ENCODE peak calls at places on chromosomes 16 and 17, in ten cellular contexts. A is AG10803, H is neural crest cell, J is dorsolateral prefrontal cortex, X is body of pancreas, N is esophagus muscularis mucosa, I is lower leg skin, P is GM23338, U is osteocyte, E is transverse colon. D is an unnamed sample.

GRCh38 chr17:72683506-72684404 is 408.7 kb downstream of the SLC39A11 start:
- DNase-seq in N (no peak), I (no peak), A (peak; percentile 92), P (no peak), H (no peak), U (no peak), J (no peak), X (peak; percentile 17), E (peak; percentile 35), D (no peak)

GRCh38 chr17:68288375-68288774 is 2.6 kb downstream of the SLC16A6 start:
- DNase-seq in U (no peak), X (no peak), E (no peak), J (no peak), P (no peak), N (no peak), H (no peak), A (no peak), I (no peak), D (peak; percentile 80)

GRCh38 chr17:69130627-69131293 is 10.9 kb downstream of the ABCA6 start:
- DNase-seq in P (no peak), I (no peak), J (no peak), U (no peak), X (no peak), N (no peak), A (no peak), E (no peak), H (no peak), D (no peak)

GRCh38 chr16:82047374-82047773 is 12.3 kb downstream of the HSD17B2 start:
- DNase-seq in U (no peak), H (no peak), J (no peak), X (no peak), E (no peak), P (no peak), I (no peak), N (no peak), A (no peak), D (no peak)

GRCh38 chr17:58487589-58488427 is at the start of gene HSF5:
- DNase-seq in I (no peak), N (peak; percentile 74), A (no peak), U (peak; percentile 83), X (no peak), J (no peak), P (peak; percentile 87), E (peak; percentile 42), H (no peak), D (peak; percentile 56)

GRCh38 chr16:2039286-2040030 is 8.2 kb downstream of the NTHL1 start:
- DNase-seq in X (no peak), P (no peak), H (no peak), A (peak; percentile 96), I (no peak), J (no peak), U (peak; percentile 95), N (peak; percentile 94), E (peak; percentile 72), D (no peak)

GRCh38 chr17:76716834-76717205 is 6.1 kb upstream of the MXRA7 start:
- DNase-seq in U (no peak), P (no peak), J (no peak), A (peak; percentile 98), E (no peak), X (no peak), I (no peak), N (no peak), H (no peak), D (no peak)

GRCh38 chr17:38749222-38750043 is 1.3 kb upstream of the PCGF2 start:
- DNase-seq in E (peak; percentile 84), J (peak; percentile 67), U (no peak), P (peak; percentile 91), N (peak; percentile 96), I (peak; percentile 83), A (peak; percentile 50), X (peak; percentile 64), H (peak; percentile 67), D (no peak)

GRCh38 chr16:66369055-66369592 is 2.6 kb downstream of the CDH5 start:
- DNase-seq in U (no peak), X (no peak), J (no peak), H (no peak), P (no peak), I (no peak), N (no peak), E (peak; percentile 18), A (no peak), D (no peak)

GRCh38 chr16:4089811-4090293 is 26.4 kb downstream of the ADCY9 start:
- DNase-seq in P (no peak), A (no peak), X (no peak), J (no peak), N (no peak), I (no peak), H (no peak), E (peak; percentile 38), U (no peak), D (no peak)

GRCh38 chr16:35147556-35148504 is 1688.4 kb downstream of the TP53TG3F start:
- DNase-seq in I (no peak), A (no peak), P (no peak), E (no peak), X (no peak), J (no peak), N (peak; percentile 83), H (no peak), U (no peak), D (peak; percentile 33)

GRCh38 chr17:49387374-49388289 is 25.6 kb upstream of the ZNF652 start:
- DNase-seq in U (no peak), H (no peak), I (no peak), P (no peak), N (no peak), A (no peak), X (no peak), J (no peak), E (no peak), D (no peak)

GRCh38 chr16:30924086-30924714 is 828 bp downstream of the FBXL19 start:
- DNase-seq in A (no peak), H (no peak), U (no peak), I (no peak), E (peak; percentile 29), N (no peak), J (no peak), X (peak; percentile 33), P (peak; percentile 59), D (no peak)

GRCh38 chr16:19106625-19107020 is 7.1 kb upstream of the ITPRIPL2 start:
- DNase-seq in E (no peak), I (no peak), X (no peak), J (no peak), A (no peak), N (no peak), P (no peak), U (no peak), H (no peak), D (no peak)

GRCh38 chr17:61279476-61280145 is 120.0 kb upstream of the TBX2 start:
- DNase-seq in H (no peak), U (no peak), A (peak; percentile 36), X (no peak), J (no peak), E (no peak), I (no peak), P (no peak), N (no peak), D (no peak)

GRCh38 chr17:81294512-81295030 is 536 bp downstream of the SLC38A10 start:
- DNase-seq in A (peak; percentile 8), P (peak; percentile 53), J (no peak), U (no peak), H (no peak), I (no peak), X (peak; percentile 51), N (no peak), E (peak; percentile 51), D (no peak)

GRCh38 chr16:69064164-69064563 is 41.3 kb upstream of the HAS3 start:
- DNase-seq in J (no peak), A (no peak), E (no peak), U (no peak), P (no peak), X (no peak), I (no peak), H (no peak), N (no peak), D (no peak)

GRCh38 chr17:77332981-77333685 is 192.4 kb downstream of the SEC14L1 start:
- DNase-seq in P (no peak), U (peak; percentile 23), H (no peak), J (peak; percentile 32), I (peak; percentile 41), A (peak; percentile 96), N (no peak), X (peak; percentile 6), E (no peak), D (no peak)

GRCh38 chr17:81928497-81929252 is 1.1 kb upstream of the MAFG start:
- DNase-seq in A (no peak), E (no peak), J (no peak), U (no peak), H (no peak), N (no peak), X (no peak), P (no peak), I (no peak), D (no peak)

GRCh38 chr17:80382956-80383355 is 32.0 kb upstream of the ENDOV start:
- DNase-seq in X (no peak), I (no peak), N (no peak), A (no peak), U (no peak), E (no peak), H (no peak), P (no peak), J (no peak), D (no peak)

GRCh38 chr16:11972128-11972527 is 4.4 kb upstream of the SNX29 start:
- DNase-seq in U (no peak), A (no peak), J (no peak), N (no peak), I (no peak), P (peak; percentile 66), H (no peak), X (no peak), E (no peak), D (no peak)
- TF ChIP-seq CTCF in U (peak; percentile 33), A (peak; percentile 26), J (no peak), N (no peak), I (no peak), P (peak; percentile 40), H (peak; percentile 32), X (no peak), E (peak; percentile 30), D (peak; percentile 28)

GRCh38 chr17:57106107-57106835 is 21.2 kb downstream of the AKAP1 start:
- DNase-seq in H (no peak), P (peak; percentile 64), J (no peak), X (peak; percentile 43), E (peak; percentile 38), A (no peak), I (no peak), N (no peak), U (no peak), D (no peak)
- TF ChIP-seq CTCF in H (peak; percentile 38), P (peak; percentile 71), J (no peak), X (peak; percentile 37), E (peak; percentile 35), A (no peak), I (no peak), N (peak; percentile 27), U (peak; percentile 19), D (no peak)

GRCh38 chr16:55263271-55264250 is 60.4 kb upstream of the IRX6 start:
- DNase-seq in N (no peak), I (no peak), U (no peak), A (no peak), P (no peak), J (no peak), H (no peak), E (no peak), X (no peak), D (no peak)
- TF ChIP-seq CTCF in N (no peak), I (no peak), U (no peak), A (no peak), P (no peak), J (no peak), H (no peak), E (no peak), X (no peak), D (no peak)

GRCh38 chr16:48291303-48291702 is 44.0 kb upstream of the ABCC11 start:
- DNase-seq in N (no peak), P (no peak), A (peak; percentile 6), U (no peak), H (no peak), E (no peak), X (no peak), J (no peak), I (no peak), D (no peak)
- TF ChIP-seq CTCF in N (no peak), P (no peak), A (no peak), U (no peak), H (no peak), E (no peak), X (no peak), J (no peak), I (no peak), D (no peak)